ENCODE peak calls at places on chromosomes 13 and 19, in four cellular contexts. Y is A673, F is AG09309, O is left cardiac atrium. S is an unnamed sample.
A peak's percentile ranks its signal among the peaks of the same experiment; 100 is the strongest.

GRCh38 chr19:6693681-6694080 is 23.7 kb upstream of the TNFSF14 start:
- DNase-seq in Y (no peak), F (no peak), O (no peak), S (no peak)

GRCh38 chr19:51514866-51515481 is 13.4 kb upstream of the SIGLEC12 start:
- DNase-seq in Y (peak; percentile 56), F (peak; percentile 3), O (no peak), S (peak; percentile 51)

GRCh38 chr19:46718157-46718933 is 1.4 kb upstream of the PRKD2 start:
- DNase-seq in Y (no peak), F (no peak), O (peak; percentile 19), S (peak; percentile 77)

GRCh38 chr13:63455938-63456337 is 2040.3 kb upstream of the PCDH20 start:
- DNase-seq in Y (peak; percentile 19), F (no peak), O (no peak), S (no peak)

GRCh38 chr13:46992383-46992952 is 95.6 kb upstream of the HTR2A start:
- DNase-seq in Y (peak; percentile 45), F (no peak), O (no peak), S (no peak)

GRCh38 chr19:36771275-36772231 is 1.1 kb downstream of the ZNF850 start:
- DNase-seq in Y (peak; percentile 82), F (peak; percentile 18), O (peak; percentile 85), S (peak; percentile 70)

GRCh38 chr13:95858286-95859075 is 181.5 kb downstream of the DNAJC3 start:
- DNase-seq in Y (no peak), F (no peak), O (no peak), S (no peak)

GRCh38 chr19:30076751-30077670 is 135.0 kb downstream of the URI1 start:
- DNase-seq in Y (no peak), F (no peak), O (no peak), S (no peak)

GRCh38 chr19:40417714-40417996 is 4.5 kb upstream of the PRX start:
- DNase-seq in Y (no peak), F (no peak), O (no peak), S (no peak)

GRCh38 chr13:110358381-110358780 is 51.3 kb downstream of the COL4A2 start:
- DNase-seq in Y (no peak), F (no peak), O (no peak), S (no peak)